ENCODE peak calls at places on chromosome 1, in four cellular contexts. One of them, this sample, is unnamed.

GRCh38 chr1:11617314-11617713 is 36.9 kb downstream of the FBXO2 start:
- DNase-seq in fibroblast of lung: no peak
- DNase-seq in dorsolateral prefrontal cortex: no peak
- DNase-seq in cardiac fibroblast: no peak
- DNase-seq in this sample: no peak

GRCh38 chr1:201693887-201694614 is 134.9 kb upstream of the IPO9 start:
- DNase-seq in fibroblast of lung: no peak
- DNase-seq in dorsolateral prefrontal cortex: peak; percentile 69
- DNase-seq in cardiac fibroblast: no peak
- DNase-seq in this sample: no peak

GRCh38 chr1:43206721-43207228 is 34.6 kb downstream of the CFAP57 start:
- DNase-seq in fibroblast of lung: peak; percentile 98
- DNase-seq in dorsolateral prefrontal cortex: no peak
- DNase-seq in cardiac fibroblast: peak; percentile 97
- DNase-seq in this sample: peak; percentile 96

GRCh38 chr1:82388679-82389078 is 587.9 kb downstream of the ADGRL2 start:
- DNase-seq in fibroblast of lung: peak; percentile 91
- DNase-seq in dorsolateral prefrontal cortex: no peak
- DNase-seq in cardiac fibroblast: peak; percentile 73
- DNase-seq in this sample: peak; percentile 66

GRCh38 chr1:101967871-101968270 is 28.9 kb downstream of the OLFM3 start:
- DNase-seq in fibroblast of lung: no peak
- DNase-seq in dorsolateral prefrontal cortex: no peak
- DNase-seq in cardiac fibroblast: no peak
- DNase-seq in this sample: no peak

GRCh38 chr1:233790662-233791371 is 113.7 kb upstream of the SLC35F3 start:
- DNase-seq in fibroblast of lung: peak; percentile 56
- DNase-seq in dorsolateral prefrontal cortex: no peak
- DNase-seq in cardiac fibroblast: peak; percentile 66
- DNase-seq in this sample: peak; percentile 77

GRCh38 chr1:156247460-156248322 is at the start of gene PAQR6:
- DNase-seq in fibroblast of lung: no peak
- DNase-seq in dorsolateral prefrontal cortex: peak; percentile 93
- DNase-seq in cardiac fibroblast: no peak
- DNase-seq in this sample: no peak

GRCh38 chr1:222829868-222830267 is 15.0 kb downstream of the DISP1 start:
- DNase-seq in fibroblast of lung: peak; percentile 88
- DNase-seq in dorsolateral prefrontal cortex: no peak
- DNase-seq in cardiac fibroblast: peak; percentile 62
- DNase-seq in this sample: peak; percentile 88

GRCh38 chr1:214404154-214404553 is 123.2 kb downstream of the SMYD2 start:
- DNase-seq in fibroblast of lung: peak; percentile 93
- DNase-seq in dorsolateral prefrontal cortex: no peak
- DNase-seq in cardiac fibroblast: peak; percentile 75
- DNase-seq in this sample: peak; percentile 77

GRCh38 chr1:61215676-61216289 is 133.4 kb downstream of the NFIA start:
- DNase-seq in fibroblast of lung: no peak
- DNase-seq in dorsolateral prefrontal cortex: no peak
- DNase-seq in cardiac fibroblast: no peak
- DNase-seq in this sample: no peak

GRCh38 chr1:43302721-43303476 is 2.1 kb downstream of the TIE1 start:
- DNase-seq in fibroblast of lung: peak; percentile 50
- DNase-seq in dorsolateral prefrontal cortex: peak; percentile 26
- DNase-seq in cardiac fibroblast: peak; percentile 33
- DNase-seq in this sample: no peak

GRCh38 chr1:201728731-201729130 is 100.2 kb upstream of the IPO9 start:
- DNase-seq in fibroblast of lung: no peak
- DNase-seq in dorsolateral prefrontal cortex: no peak
- DNase-seq in cardiac fibroblast: no peak
- DNase-seq in this sample: no peak

GRCh38 chr1:235014756-235015155 is 113.9 kb downstream of the TOMM20 start:
- DNase-seq in fibroblast of lung: no peak
- DNase-seq in dorsolateral prefrontal cortex: no peak
- DNase-seq in cardiac fibroblast: no peak
- DNase-seq in this sample: no peak

GRCh38 chr1:183610053-183610452 is 19.8 kb upstream of the NCF2 start:
- DNase-seq in fibroblast of lung: peak; percentile 29
- DNase-seq in dorsolateral prefrontal cortex: no peak
- DNase-seq in cardiac fibroblast: peak; percentile 61
- DNase-seq in this sample: no peak

GRCh38 chr1:7536891-7537591 is 234.1 kb upstream of the VAMP3 start:
- DNase-seq in fibroblast of lung: no peak
- DNase-seq in dorsolateral prefrontal cortex: no peak
- DNase-seq in cardiac fibroblast: no peak
- DNase-seq in this sample: no peak

GRCh38 chr1:230029244-230029643 is 37.8 kb upstream of the GALNT2 start:
- DNase-seq in fibroblast of lung: no peak
- DNase-seq in dorsolateral prefrontal cortex: no peak
- DNase-seq in cardiac fibroblast: no peak
- DNase-seq in this sample: no peak

GRCh38 chr1:7207875-7208646 is 422.8 kb downstream of the CAMTA1 start:
- DNase-seq in fibroblast of lung: peak; percentile 69
- DNase-seq in dorsolateral prefrontal cortex: peak; percentile 59
- DNase-seq in cardiac fibroblast: peak; percentile 62
- DNase-seq in this sample: peak; percentile 91

GRCh38 chr1:232613752-232614381 is 16.1 kb downstream of the SIPA1L2 start:
- DNase-seq in fibroblast of lung: peak; percentile 99
- DNase-seq in dorsolateral prefrontal cortex: no peak
- DNase-seq in cardiac fibroblast: peak; percentile 70
- DNase-seq in this sample: peak; percentile 95

GRCh38 chr1:148315081-148315811 is 163.2 kb upstream of the NBPF11 start:
- DNase-seq in fibroblast of lung: peak; percentile 74
- DNase-seq in dorsolateral prefrontal cortex: no peak
- DNase-seq in cardiac fibroblast: peak; percentile 73
- DNase-seq in this sample: peak; percentile 29

GRCh38 chr1:117623698-117624097 is 17.9 kb downstream of the TENT5C start:
- DNase-seq in fibroblast of lung: no peak
- DNase-seq in dorsolateral prefrontal cortex: no peak
- DNase-seq in cardiac fibroblast: no peak
- DNase-seq in this sample: no peak

GRCh38 chr1:2828586-2829250 is 27.2 kb upstream of the TTC34 start:
- DNase-seq in fibroblast of lung: no peak
- DNase-seq in dorsolateral prefrontal cortex: no peak
- DNase-seq in cardiac fibroblast: no peak
- DNase-seq in this sample: no peak

GRCh38 chr1:56453016-56453721 is 126.2 kb downstream of the PLPP3 start:
- DNase-seq in fibroblast of lung: no peak
- DNase-seq in dorsolateral prefrontal cortex: no peak
- DNase-seq in cardiac fibroblast: no peak
- DNase-seq in this sample: no peak

GRCh38 chr1:193113258-193113991 is 8.2 kb upstream of the GLRX2 start:
- DNase-seq in fibroblast of lung: no peak
- DNase-seq in dorsolateral prefrontal cortex: no peak
- DNase-seq in cardiac fibroblast: no peak
- DNase-seq in this sample: no peak

GRCh38 chr1:50183734-50184133 is 75.0 kb downstream of the ELAVL4 start:
- DNase-seq in fibroblast of lung: no peak
- DNase-seq in dorsolateral prefrontal cortex: no peak
- DNase-seq in cardiac fibroblast: no peak
- DNase-seq in this sample: no peak

GRCh38 chr1:24702511-24703293 is 42.5 kb upstream of the CLIC4 start:
- DNase-seq in fibroblast of lung: peak; percentile 96
- DNase-seq in dorsolateral prefrontal cortex: no peak
- DNase-seq in cardiac fibroblast: peak; percentile 54
- DNase-seq in this sample: peak; percentile 41

GRCh38 chr1:12019858-12020509 is 686 bp downstream of the MIIP start:
- DNase-seq in fibroblast of lung: peak; percentile 11
- DNase-seq in dorsolateral prefrontal cortex: peak; percentile 52
- DNase-seq in cardiac fibroblast: peak; percentile 29
- DNase-seq in this sample: peak; percentile 34

GRCh38 chr1:16126738-16127515 is 28.9 kb downstream of the EPHA2 start:
- DNase-seq in fibroblast of lung: no peak
- DNase-seq in dorsolateral prefrontal cortex: no peak
- DNase-seq in cardiac fibroblast: no peak
- DNase-seq in this sample: no peak

GRCh38 chr1:218364028-218364710 is 19.0 kb downstream of the TGFB2 start:
- DNase-seq in fibroblast of lung: peak; percentile 80
- DNase-seq in dorsolateral prefrontal cortex: no peak
- DNase-seq in cardiac fibroblast: no peak
- DNase-seq in this sample: peak; percentile 26

GRCh38 chr1:1432566-1432950 is 2.9 kb upstream of the VWA1 start:
- DNase-seq in fibroblast of lung: no peak
- DNase-seq in dorsolateral prefrontal cortex: no peak
- DNase-seq in cardiac fibroblast: no peak
- DNase-seq in this sample: no peak

GRCh38 chr1:231866392-231867331 is 240.1 kb downstream of the DISC1 start:
- DNase-seq in fibroblast of lung: peak; percentile 60
- DNase-seq in dorsolateral prefrontal cortex: no peak
- DNase-seq in cardiac fibroblast: peak; percentile 72
- DNase-seq in this sample: peak; percentile 73

GRCh38 chr1:150560576-150560975 is 11.4 kb downstream of the ADAMTSL4 start:
- DNase-seq in fibroblast of lung: no peak
- DNase-seq in dorsolateral prefrontal cortex: no peak
- DNase-seq in cardiac fibroblast: no peak
- DNase-seq in this sample: no peak

GRCh38 chr1:87684194-87684593 is 355.5 kb downstream of the LMO4 start:
- DNase-seq in fibroblast of lung: peak; percentile 51
- DNase-seq in dorsolateral prefrontal cortex: peak; percentile 51
- DNase-seq in cardiac fibroblast: peak; percentile 57
- DNase-seq in this sample: peak; percentile 56

GRCh38 chr1:87683557-87683956 is 354.9 kb downstream of the LMO4 start:
- DNase-seq in fibroblast of lung: no peak
- DNase-seq in dorsolateral prefrontal cortex: no peak
- DNase-seq in cardiac fibroblast: no peak
- DNase-seq in this sample: no peak

GRCh38 chr1:87685366-87686136 is 356.9 kb downstream of the LMO4 start:
- DNase-seq in fibroblast of lung: peak; percentile 44
- DNase-seq in dorsolateral prefrontal cortex: no peak
- DNase-seq in cardiac fibroblast: peak; percentile 36
- DNase-seq in this sample: peak; percentile 34

GRCh38 chr1:87686137-87686490 is 357.4 kb downstream of the LMO4 start:
- DNase-seq in fibroblast of lung: peak; percentile 62
- DNase-seq in dorsolateral prefrontal cortex: no peak
- DNase-seq in cardiac fibroblast: no peak
- DNase-seq in this sample: no peak

GRCh38 chr1:87684786-87685185 is 356.1 kb downstream of the LMO4 start:
- DNase-seq in fibroblast of lung: peak; percentile 79
- DNase-seq in dorsolateral prefrontal cortex: no peak
- DNase-seq in cardiac fibroblast: peak; percentile 78
- DNase-seq in this sample: peak; percentile 58
- H3K4me3 ChIP-seq in fibroblast of lung: peak overlapping the region; percentile 62
- H3K4me3 ChIP-seq in dorsolateral prefrontal cortex: no peak overlapping the region
- H3K4me3 ChIP-seq in cardiac fibroblast: peak overlapping the region; percentile 55
- H3K4me3 ChIP-seq in this sample: peak overlapping the region; percentile 61

DNA sequence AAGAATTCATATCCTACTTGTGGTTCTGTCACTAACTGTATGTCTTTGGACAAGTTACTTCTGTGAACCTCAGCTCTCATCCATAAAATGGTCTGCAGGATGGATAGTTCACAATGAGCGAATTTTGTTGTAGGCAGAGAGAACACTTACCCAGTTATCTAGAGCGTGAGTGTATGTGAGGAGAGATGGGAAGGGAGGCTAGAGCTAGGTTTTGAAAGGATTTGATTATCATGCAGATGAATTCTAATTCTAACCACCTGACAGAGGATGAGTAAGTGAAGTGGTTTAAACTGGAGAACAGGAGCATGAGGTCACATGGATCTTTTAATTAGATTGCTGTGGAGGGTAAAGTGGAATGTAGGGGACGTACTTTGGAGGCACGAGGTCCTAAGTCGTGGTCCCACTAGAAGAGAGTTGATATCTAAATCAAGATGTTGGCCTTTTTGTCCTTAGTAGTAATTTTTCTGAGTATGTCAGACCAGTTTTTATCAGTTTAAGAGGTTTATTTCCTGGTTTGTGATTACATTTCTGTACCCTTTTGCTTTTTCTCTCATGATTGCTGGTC is 5.0 kb downstream of the SUCO start:
- DNase-seq in fibroblast of lung: peak; percentile 75
- DNase-seq in dorsolateral prefrontal cortex: no peak
- DNase-seq in cardiac fibroblast: no peak
- DNase-seq in this sample: no peak
- H3K4me3 ChIP-seq in fibroblast of lung: no peak overlapping the region
- H3K4me3 ChIP-seq in dorsolateral prefrontal cortex: no peak overlapping the region
- H3K4me3 ChIP-seq in cardiac fibroblast: no peak overlapping the region
- H3K4me3 ChIP-seq in this sample: no peak overlapping the region

GRCh38 chr1:241815957-241816356 is 32.0 kb upstream of the EXO1 start:
- DNase-seq in fibroblast of lung: no peak
- DNase-seq in dorsolateral prefrontal cortex: no peak
- DNase-seq in cardiac fibroblast: no peak
- DNase-seq in this sample: peak; percentile 33

GRCh38 chr1:241813768-241814270 is 34.2 kb upstream of the EXO1 start:
- DNase-seq in fibroblast of lung: no peak
- DNase-seq in dorsolateral prefrontal cortex: no peak
- DNase-seq in cardiac fibroblast: peak; percentile 9
- DNase-seq in this sample: peak; percentile 55

GRCh38 chr1:241808265-241808664 is 39.7 kb upstream of the EXO1 start:
- DNase-seq in fibroblast of lung: no peak
- DNase-seq in dorsolateral prefrontal cortex: no peak
- DNase-seq in cardiac fibroblast: peak; percentile 19
- DNase-seq in this sample: peak; percentile 95

DNA sequence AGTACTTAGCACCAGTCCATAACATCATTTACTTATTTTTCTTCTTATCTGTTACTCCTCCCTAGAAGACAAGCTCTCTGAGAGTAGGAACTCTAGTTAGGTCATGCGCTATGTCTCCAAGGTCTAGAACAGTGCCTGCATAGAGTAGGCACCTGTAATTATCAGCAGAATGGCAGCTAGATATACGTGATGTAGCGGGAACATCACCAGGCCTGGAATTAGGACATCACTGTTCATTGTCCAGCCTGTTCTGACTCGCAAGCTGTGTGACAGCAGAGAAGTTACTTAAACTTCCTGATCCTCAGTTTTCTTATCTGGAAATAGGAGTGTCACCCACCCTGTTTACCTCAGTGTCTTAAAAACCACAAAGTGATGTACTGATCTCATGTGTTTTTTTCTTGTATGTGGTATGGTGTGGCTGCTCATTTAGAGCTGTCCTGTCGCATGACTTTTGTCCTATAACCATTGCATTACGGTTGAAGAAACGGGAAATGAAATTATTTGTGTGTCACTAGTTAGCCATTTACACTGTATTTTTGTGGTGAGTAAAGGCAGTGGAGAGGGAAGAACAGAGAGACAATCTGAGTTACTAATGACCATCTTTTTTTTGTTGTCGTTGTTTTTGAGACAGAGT is 37.1 kb upstream of the EXO1 start:
- DNase-seq in fibroblast of lung: no peak
- DNase-seq in dorsolateral prefrontal cortex: no peak
- DNase-seq in cardiac fibroblast: no peak
- DNase-seq in this sample: no peak
- H3K4me3 ChIP-seq in fibroblast of lung: no peak overlapping the region
- H3K4me3 ChIP-seq in dorsolateral prefrontal cortex: no peak overlapping the region
- H3K4me3 ChIP-seq in cardiac fibroblast: no peak overlapping the region
- H3K4me3 ChIP-seq in this sample: no peak overlapping the region

DNA sequence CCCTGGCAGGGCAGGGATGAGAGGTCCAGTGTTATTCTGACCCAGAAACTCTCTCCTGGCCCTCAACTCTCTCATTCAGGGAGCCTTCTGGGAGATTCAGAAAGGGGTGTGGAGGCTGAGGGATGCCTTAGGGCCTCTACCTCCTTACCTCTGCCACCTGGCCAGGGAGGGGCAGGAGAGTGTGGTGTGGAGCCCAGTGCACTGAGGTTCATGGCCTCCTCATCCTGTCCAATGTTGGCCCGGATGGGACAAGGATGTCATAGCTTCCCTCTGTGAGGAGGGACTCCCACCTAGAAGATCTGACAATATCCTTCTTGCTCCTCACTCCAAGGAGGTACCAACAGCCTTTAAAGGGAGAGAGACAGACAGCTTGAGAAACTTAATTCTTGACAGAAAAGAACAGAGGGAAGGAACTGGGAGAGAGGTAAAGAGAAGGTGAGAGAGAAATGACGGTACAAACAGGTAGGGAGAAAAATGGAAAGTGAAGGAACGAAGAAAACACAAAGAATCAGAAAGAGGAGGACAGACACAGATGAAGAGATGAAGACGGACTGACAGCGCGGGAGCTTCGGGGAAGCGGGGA is 783 bp downstream of the BEND5 start:
- DNase-seq in fibroblast of lung: no peak
- DNase-seq in dorsolateral prefrontal cortex: no peak
- DNase-seq in cardiac fibroblast: no peak
- DNase-seq in this sample: no peak
- H3K4me3 ChIP-seq in fibroblast of lung: no peak overlapping the region
- H3K4me3 ChIP-seq in dorsolateral prefrontal cortex: peak overlapping the region; percentile 86
- H3K4me3 ChIP-seq in cardiac fibroblast: no peak overlapping the region
- H3K4me3 ChIP-seq in this sample: no peak overlapping the region

This sample was measured in choroid plexus epithelial cell.